ENCODE peak calls at places on chromosomes 13 and 19, in eight cellular contexts. Z is CD4-positive, alpha-beta T cell; Q is cardiac fibroblast; J is sigmoid colon; S is A673; H is pancreas; V is neural progenitor cell; T is foreskin fibroblast. R is an unnamed sample.

GRCh38 chr13:46572758-46573384 is 19.9 kb downstream of the LRCH1 start:
- DNase-seq in Z (no peak), Q (no peak), J (no peak), S (no peak), H (no peak), V (no peak), T (no peak), R (no peak)

GRCh38 chr19:36894849-36895383 is 21.2 kb downstream of the ZNF829 start:
- DNase-seq in Z (no peak), Q (no peak), J (no peak), S (no peak), H (no peak), V (no peak), T (no peak), R (no peak)

GRCh38 chr19:10566658-10567410 is 1.0 kb upstream of the KRI1 start:
- DNase-seq in Z (peak; percentile 22), Q (no peak), J (no peak), S (no peak), H (peak; percentile 83), V (no peak), T (no peak), R (no peak)

GRCh38 chr13:44382635-44383145 is 9.1 kb downstream of the SERP2 start:
- DNase-seq in Z (no peak), Q (no peak), J (no peak), S (no peak), H (no peak), V (no peak), T (no peak), R (no peak)

GRCh38 chr19:54137114-54137912 is at the start of gene CNOT3:
- DNase-seq in Z (peak; percentile 98), Q (peak; percentile 100), J (peak; percentile 100), S (peak; percentile 100), H (peak; percentile 99), V (peak; percentile 100), T (peak; percentile 100), R (peak; percentile 100)

GRCh38 chr13:99704390-99704789 is 203.1 kb downstream of the TM9SF2 start:
- DNase-seq in Z (no peak), Q (no peak), J (no peak), S (no peak), H (no peak), V (no peak), T (no peak), R (no peak)

GRCh38 chr19:53328967-53329366 is 4.6 kb upstream of the ZNF845 start:
- DNase-seq in Z (no peak), Q (peak; percentile 32), J (peak; percentile 74), S (no peak), H (no peak), V (no peak), T (peak; percentile 77), R (no peak)

GRCh38 chr19:47243364-47243775 is 12.4 kb upstream of the BBC3 start:
- DNase-seq in Z (no peak), Q (no peak), J (no peak), S (no peak), H (no peak), V (no peak), T (no peak), R (no peak)

GRCh38 chr19:32407004-32407992 is 1.7 kb downstream of the DPY19L3 start:
- DNase-seq in Z (no peak), Q (peak; percentile 88), J (peak; percentile 74), S (peak; percentile 47), H (peak; percentile 55), V (no peak), T (peak; percentile 76), R (no peak)

GRCh38 chr19:3810708-3811355 is 24.7 kb upstream of the MATK start:
- DNase-seq in Z (no peak), Q (no peak), J (no peak), S (no peak), H (peak; percentile 51), V (no peak), T (no peak), R (no peak)

GRCh38 chr19:10102787-10103236 is 334 bp upstream of the ANGPTL6 start:
- DNase-seq in Z (no peak), Q (no peak), J (no peak), S (no peak), H (peak; percentile 5), V (no peak), T (no peak), R (no peak)

GRCh38 chr19:51637362-51637978 is 7.3 kb upstream of the SIGLEC5 start:
- DNase-seq in Z (no peak), Q (no peak), J (no peak), S (no peak), H (no peak), V (no peak), T (peak; percentile 18), R (no peak)

GRCh38 chr13:98299243-98299953 is 122.3 kb upstream of the RNF113B start:
- DNase-seq in Z (no peak), Q (peak; percentile 14), J (no peak), S (no peak), H (no peak), V (no peak), T (peak; percentile 41), R (no peak)

GRCh38 chr19:17755977-17756670 is 4.8 kb downstream of the FCHO1 start:
- DNase-seq in Z (peak; percentile 21), Q (peak; percentile 64), J (no peak), S (peak; percentile 67), H (peak; percentile 73), V (peak; percentile 94), T (peak; percentile 54), R (no peak)

GRCh38 chr19:29666634-29667389 is 1.6 kb downstream of the PLEKHF1 start:
- DNase-seq in Z (no peak), Q (peak; percentile 84), J (peak; percentile 93), S (peak; percentile 82), H (no peak), V (peak; percentile 79), T (peak; percentile 88), R (peak; percentile 41)

GRCh38 chr19:46809534-46810272 is 21.3 kb upstream of the SLC1A5 start:
- DNase-seq in Z (no peak), Q (no peak), J (no peak), S (no peak), H (no peak), V (no peak), T (no peak), R (no peak)

GRCh38 chr19:29806098-29806866 is 5.5 kb upstream of the CCNE1 start:
- DNase-seq in Z (no peak), Q (peak; percentile 80), J (peak; percentile 67), S (peak; percentile 26), H (no peak), V (peak; percentile 40), T (peak; percentile 18), R (no peak)

GRCh38 chr13:76822691-76823267 is 63.4 kb downstream of the KCTD12 start:
- DNase-seq in Z (no peak), Q (peak; percentile 78), J (no peak), S (peak; percentile 38), H (no peak), V (no peak), T (peak; percentile 73), R (peak; percentile 39)

GRCh38 chr19:48478339-48479061 is 9.3 kb downstream of the CYTH2 start:
- DNase-seq in Z (no peak), Q (no peak), J (no peak), S (no peak), H (peak; percentile 74), V (no peak), T (no peak), R (no peak)

DNA sequence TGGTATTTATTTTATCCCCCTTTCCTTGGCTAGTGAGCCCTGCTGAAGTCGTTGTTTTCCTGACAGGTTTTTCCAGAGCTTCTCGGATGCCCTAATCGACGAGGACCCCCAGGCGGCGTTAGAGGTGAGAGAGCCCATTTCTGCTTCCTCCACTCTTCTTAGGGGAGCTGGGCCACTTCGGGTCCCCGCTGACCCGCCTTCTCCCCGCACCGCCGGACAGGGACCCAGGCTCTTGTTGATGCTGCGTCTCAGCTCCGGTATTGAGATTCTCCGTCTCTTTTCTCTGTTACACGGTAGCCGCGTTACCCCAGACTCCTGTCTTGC is 306 bp downstream of the SUGT1 start:
- DNase-seq in Z (no peak), Q (no peak), J (peak; percentile 73), S (no peak), H (peak; percentile 53), V (no peak), T (no peak), R (no peak)
- TF ChIP-seq CTCF in Z (peak; percentile 0), Q (no peak), J (no peak), S (peak; percentile 6), H (no peak), V (peak; percentile 9), T (no peak), R (peak; percentile 57)

DNA sequence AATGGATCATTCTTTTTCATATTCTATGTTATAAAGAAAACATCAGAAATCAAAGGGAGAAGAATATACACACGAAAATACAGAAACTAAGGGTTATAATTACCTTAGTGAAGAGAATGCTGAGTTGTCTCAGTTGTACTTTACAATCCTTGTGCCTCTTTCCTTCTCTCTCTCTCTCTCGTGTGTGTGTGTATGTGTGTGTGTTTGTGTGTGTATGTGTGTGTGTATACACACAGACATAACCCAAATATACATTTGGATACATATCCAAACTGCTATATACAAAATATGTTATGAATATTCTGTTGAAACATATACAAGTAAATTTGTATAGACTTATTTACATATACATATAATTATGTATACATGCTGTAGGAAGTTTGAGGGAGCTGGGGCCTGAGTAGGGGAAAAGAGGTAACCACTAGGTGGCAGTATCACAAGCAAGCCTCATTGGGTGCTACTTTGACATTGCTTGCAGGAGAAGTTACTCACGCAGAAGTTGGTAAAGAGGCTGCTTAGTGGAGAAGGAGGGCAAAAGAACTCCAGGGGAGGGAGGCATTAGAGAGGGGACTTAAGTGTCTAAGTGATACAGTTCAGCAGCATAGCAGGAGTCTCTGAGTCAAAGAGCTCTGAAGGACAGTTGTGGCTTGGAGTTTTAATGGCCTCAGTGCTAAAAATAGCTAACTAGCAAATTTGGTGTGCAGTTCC is 465.1 kb upstream of the PCDH20 start:
- DNase-seq in Z (no peak), Q (peak; percentile 16), J (no peak), S (peak; percentile 73), H (no peak), V (peak; percentile 59), T (no peak), R (no peak)
- TF ChIP-seq CTCF in Z (no peak), Q (peak; percentile 39), J (peak; percentile 21), S (peak; percentile 82), H (peak; percentile 40), V (peak; percentile 62), T (no peak), R (peak; percentile 45)

GRCh38 chr13:23709521-23709920 is 139.3 kb downstream of the TNFRSF19 start:
- DNase-seq in Z (no peak), Q (peak; percentile 24), J (no peak), S (no peak), H (no peak), V (no peak), T (peak; percentile 43), R (peak; percentile 40)
- TF ChIP-seq CTCF in Z (no peak), Q (peak; percentile 31), J (no peak), S (no peak), H (no peak), V (no peak), T (no peak), R (peak; percentile 52)

GRCh38 chr13:64057372-64058020 is 2641.8 kb upstream of the PCDH20 start:
- DNase-seq in Z (no peak), Q (no peak), J (no peak), S (no peak), H (no peak), V (no peak), T (no peak), R (no peak)

GRCh38 chr13:64051278-64051677 is 2635.6 kb upstream of the PCDH20 start:
- DNase-seq in Z (no peak), Q (no peak), J (no peak), S (no peak), H (no peak), V (no peak), T (no peak), R (no peak)

GRCh38 chr13:64054306-64054705 is 2638.7 kb upstream of the PCDH20 start:
- DNase-seq in Z (no peak), Q (peak; percentile 1), J (no peak), S (no peak), H (no peak), V (no peak), T (no peak), R (no peak)

GRCh38 chr13:64052526-64052925 is 2636.9 kb upstream of the PCDH20 start:
- DNase-seq in Z (no peak), Q (no peak), J (no peak), S (peak; percentile 31), H (no peak), V (no peak), T (no peak), R (no peak)
- TF ChIP-seq CTCF in Z (no peak), Q (no peak), J (no peak), S (peak; percentile 13), H (no peak), V (no peak), T (no peak), R (no peak)